ENCODE peak calls at places on chromosome 11, in six cellular contexts. I is lower lobe of right lung, M is heart right ventricle, F is NCI-H1092 treated with DMSO at 0.1 percent for 48 hours, X is H1, Q is Daoy. S is an unnamed sample.

GRCh38 chr11:120660024-120660565 is 148.5 kb downstream of the GRIK4 start:
- DNase-seq in I (no peak), M (no peak), F (no peak), X (no peak), Q (peak), S (no peak)

GRCh38 chr11:60831501-60832079 is 10.3 kb upstream of the CCDC86 start:
- DNase-seq in I (no peak), M (no peak), F (peak), X (no peak), Q (peak), S (no peak)

GRCh38 chr11:79100093-79100704 is 340.6 kb downstream of the TENM4 start:
- DNase-seq in I (no peak), M (no peak), F (peak), X (no peak), Q (peak), S (peak)

GRCh38 chr11:100739636-100740035 is 52.5 kb downstream of the ARHGAP42 start:
- DNase-seq in I (no peak), M (no peak), F (peak), X (no peak), Q (peak), S (no peak)

GRCh38 chr11:87347441-87347840 is 309.7 kb downstream of the TMEM135 start:
- DNase-seq in I (no peak), M (no peak), F (no peak), X (no peak), Q (no peak), S (no peak)

GRCh38 chr11:134272381-134273316 is 3.5 kb upstream of the GLB1L3 start:
- DNase-seq in I (no peak), M (no peak), F (peak), X (peak), Q (no peak), S (peak)

GRCh38 chr11:35618497-35619029 is 303 bp downstream of the FJX1 start:
- DNase-seq in I (peak), M (peak), F (no peak), X (no peak), Q (peak), S (no peak)

GRCh38 chr11:125987066-125987641 is 41.3 kb downstream of the VSIG10L2 start:
- DNase-seq in I (no peak), M (no peak), F (no peak), X (no peak), Q (no peak), S (no peak)

GRCh38 chr11:68505596-68505995 is 45.0 kb downstream of the PPP6R3 start:
- DNase-seq in I (no peak), M (no peak), F (no peak), X (no peak), Q (no peak), S (no peak)

GRCh38 chr11:10451399-10452116 is 3.5 kb upstream of the AMPD3 start:
- DNase-seq in I (no peak), M (no peak), F (peak), X (no peak), Q (no peak), S (peak)

GRCh38 chr11:2662430-2663299 is 37.1 kb downstream of the KCNQ1OT1 start:
- DNase-seq in I (no peak), M (no peak), F (no peak), X (no peak), Q (no peak), S (no peak)

GRCh38 chr11:129247129-129247528 is 55.0 kb upstream of the ARHGAP32 start:
- DNase-seq in I (no peak), M (no peak), F (no peak), X (no peak), Q (peak), S (no peak)

GRCh38 chr11:64959498-64959897 is 12.4 kb downstream of the MAJIN start:
- DNase-seq in I (no peak), M (no peak), F (no peak), X (no peak), Q (no peak), S (no peak)

GRCh38 chr11:120031612-120032600 is 106.0 kb downstream of the TRIM29 start:
- DNase-seq in I (no peak), M (no peak), F (no peak), X (no peak), Q (no peak), S (no peak)

GRCh38 chr11:49995559-49995958 is 13.2 kb upstream of the OR4C12 start:
- DNase-seq in I (no peak), M (no peak), F (peak), X (no peak), Q (peak), S (peak)